ENCODE peak calls at places on chromosomes 6 and 20, in six cellular contexts. G is effector CD4-positive, alpha-beta T cell; U is SHP77; Z is stimulated activated naive CD8-positive, alpha-beta T cell treated with anti-CD3 and anti-CD28 coated beads, Interleukin-15, Interleukin-2, amounts not matched to agents 100 U/mL and 50 U/mL, for 24 hours; S is heart right ventricle; F is ureter. C is an unnamed sample.
A peak's percentile ranks its signal among the peaks of the same experiment; 100 is the strongest.

GRCh38 chr20:63697357-63697867 is 960 bp downstream of the TNFRSF6B start:
- DNase-seq in G (no peak), U (no peak), Z (no peak), S (peak; percentile 21), F (peak; percentile 43), C (no peak)

GRCh38 chr20:13554706-13555105 is 84.0 kb downstream of the TASP1 start:
- DNase-seq in G (no peak), U (no peak), Z (no peak), S (no peak), F (no peak), C (no peak)

GRCh38 chr20:58839474-58839874 is 11.2 kb downstream of the GNAS-AS1 start:
- DNase-seq in G (no peak), U (peak; percentile 27), Z (peak; percentile 54), S (peak; percentile 43), F (no peak), C (no peak)

GRCh38 chr6:17267586-17267985 is 13.6 kb upstream of the RBM24 start:
- DNase-seq in G (no peak), U (no peak), Z (no peak), S (no peak), F (no peak), C (no peak)

GRCh38 chr20:52082612-52083011 is 109.0 kb downstream of the ZFP64 start:
- DNase-seq in G (no peak), U (no peak), Z (no peak), S (no peak), F (no peak), C (no peak)

GRCh38 chr6:111793711-111794111 is 79.5 kb downstream of the FYN start:
- DNase-seq in G (peak; percentile 25), U (no peak), Z (peak; percentile 68), S (no peak), F (no peak), C (no peak)

GRCh38 chr6:41028618-41029486 is 10.2 kb downstream of the UNC5CL start:
- DNase-seq in G (no peak), U (peak; percentile 30), Z (no peak), S (no peak), F (no peak), C (no peak)

GRCh38 chr20:59308493-59309201 is 8.2 kb downstream of the EDN3 start:
- DNase-seq in G (no peak), U (no peak), Z (no peak), S (no peak), F (no peak), C (no peak)

GRCh38 chr6:150334790-150335783 is 33.7 kb upstream of the IYD start:
- DNase-seq in G (no peak), U (peak; percentile 48), Z (peak; percentile 28), S (no peak), F (peak; percentile 55), C (no peak)

GRCh38 chr20:20946122-20946759 is 159.9 kb downstream of the LINC00237 start:
- DNase-seq in G (no peak), U (no peak), Z (no peak), S (no peak), F (no peak), C (no peak)

GRCh38 chr20:55472704-55473103 is 532.6 kb downstream of the CBLN4 start:
- DNase-seq in G (no peak), U (no peak), Z (no peak), S (no peak), F (no peak), C (no peak)

GRCh38 chr6:11188161-11188915 is 44.1 kb downstream of the NEDD9 start:
- DNase-seq in G (no peak), U (no peak), Z (no peak), S (no peak), F (no peak), C (no peak)

GRCh38 chr6:135506270-135506997 is 8.9 kb upstream of the AHI1 start:
- DNase-seq in G (peak; percentile 9), U (peak; percentile 34), Z (no peak), S (no peak), F (no peak), C (no peak)

GRCh38 chr6:47897233-47897632 is 115.4 kb downstream of the OPN5 start:
- DNase-seq in G (no peak), U (no peak), Z (no peak), S (no peak), F (no peak), C (no peak)

GRCh38 chr6:103797738-103798137 is 1062.0 kb downstream of the HACE1 start:
- DNase-seq in G (no peak), U (no peak), Z (no peak), S (no peak), F (no peak), C (no peak)

GRCh38 chr6:106658469-106658868 is 29.1 kb downstream of the QRSL1 start:
- DNase-seq in G (no peak), U (no peak), Z (no peak), S (no peak), F (no peak), C (no peak)

GRCh38 chr6:10740061-10740460 is 7.5 kb upstream of the TMEM14B start:
- DNase-seq in G (no peak), U (no peak), Z (no peak), S (no peak), F (no peak), C (no peak)

GRCh38 chr20:51442602-51443001 is 99.9 kb downstream of the NFATC2 start:
- DNase-seq in G (no peak), U (no peak), Z (no peak), S (no peak), F (no peak), C (no peak)

GRCh38 chr6:167403427-167403826 is 78.5 kb downstream of the TTLL2 start:
- DNase-seq in G (no peak), U (no peak), Z (no peak), S (no peak), F (no peak), C (no peak)

GRCh38 chr6:166780284-166780683 is 153.2 kb upstream of the RPS6KA2 start:
- DNase-seq in G (no peak), U (no peak), Z (no peak), S (no peak), F (peak; percentile 29), C (no peak)

GRCh38 chr6:11854418-11855165 is 76.0 kb upstream of the ADTRP start:
- DNase-seq in G (no peak), U (no peak), Z (no peak), S (no peak), F (no peak), C (no peak)

GRCh38 chr20:33871362-33871761 is 60.2 kb downstream of the CHMP4B start:
- DNase-seq in G (no peak), U (no peak), Z (no peak), S (no peak), F (peak; percentile 59), C (no peak)

GRCh38 chr6:6741264-6741663 is 152.7 kb downstream of the LY86 start:
- DNase-seq in G (no peak), U (no peak), Z (no peak), S (no peak), F (no peak), C (no peak)

GRCh38 chr6:21769973-21770372 is 176.4 kb downstream of the SOX4 start:
- DNase-seq in G (no peak), U (no peak), Z (no peak), S (no peak), F (no peak), C (no peak)

GRCh38 chr6:140541288-140541687 is 1166.8 kb upstream of the CITED2 start:
- DNase-seq in G (no peak), U (no peak), Z (no peak), S (no peak), F (no peak), C (no peak)

GRCh38 chr6:13307508-13307995 is 20.8 kb downstream of the TBC1D7 start:
- DNase-seq in G (no peak), U (no peak), Z (no peak), S (no peak), F (no peak), C (no peak)

GRCh38 chr6:139060332-139060731 is 31.8 kb downstream of the ABRACL start:
- DNase-seq in G (no peak), U (no peak), Z (no peak), S (no peak), F (no peak), C (no peak)

GRCh38 chr6:111918825-111919224 is 45.6 kb upstream of the FYN start:
- DNase-seq in G (no peak), U (no peak), Z (no peak), S (peak; percentile 14), F (no peak), C (no peak)